ENCODE peak calls at places on chromosome 21, in seven cellular contexts. W, M, X, Q, H, U and O are unnamed samples.
A peak's percentile ranks its signal among the peaks of the same experiment; 100 is the strongest.

GRCh38 chr21:16426936-16427335 is 697.2 kb downstream of the USP25 start:
- DNase-seq in W (no peak), M (no peak), X (no peak), Q (no peak), H (no peak), U (no peak), O (no peak)

GRCh38 chr21:45300786-45301520 is 13.3 kb upstream of the POFUT2 start:
- DNase-seq in W (no peak), M (no peak), X (no peak), Q (no peak), H (no peak), U (no peak), O (no peak)

GRCh38 chr21:40752125-40752524 is 94.8 kb downstream of the DSCAM start:
- DNase-seq in W (peak; percentile 44), M (no peak), X (no peak), Q (no peak), H (no peak), U (no peak), O (no peak)

GRCh38 chr21:46127239-46128105 is 27.9 kb downstream of the FTCD start:
- DNase-seq in W (no peak), M (peak; percentile 12), X (no peak), Q (peak; percentile 23), H (no peak), U (no peak), O (no peak)

GRCh38 chr21:35294231-35294898 is 245.3 kb upstream of the RUNX1 start:
- DNase-seq in W (peak; percentile 33), M (no peak), X (no peak), Q (no peak), H (no peak), U (no peak), O (no peak)

GRCh38 chr21:44836666-44837471 is 19.0 kb upstream of the SUMO3 start:
- DNase-seq in W (no peak), M (peak; percentile 68), X (peak; percentile 32), Q (peak; percentile 39), H (no peak), U (no peak), O (no peak)

GRCh38 chr21:37210017-37210593 is 57.0 kb downstream of the VPS26C start:
- DNase-seq in W (no peak), M (no peak), X (no peak), Q (no peak), H (no peak), U (peak; percentile 89), O (no peak)

GRCh38 chr21:38987551-38988210 is 182.0 kb downstream of the ETS2 start:
- DNase-seq in W (no peak), M (no peak), X (no peak), Q (no peak), H (no peak), U (no peak), O (no peak)

GRCh38 chr21:42039470-42039901 is 29.3 kb upstream of the ZBTB21 start:
- DNase-seq in W (peak; percentile 50), M (peak; percentile 86), X (peak; percentile 34), Q (peak; percentile 90), H (no peak), U (no peak), O (no peak)

GRCh38 chr21:15250384-15250783 is 185.6 kb upstream of the NRIP1 start:
- DNase-seq in W (no peak), M (no peak), X (peak; percentile 53), Q (peak; percentile 76), H (no peak), U (no peak), O (no peak)

GRCh38 chr21:33491373-33492102 is at the start of gene DNAJC28:
- DNase-seq in W (peak; percentile 98), M (peak; percentile 92), X (peak; percentile 84), Q (peak; percentile 86), H (peak; percentile 76), U (peak; percentile 81), O (peak; percentile 96)

GRCh38 chr21:45556645-45557601 is 14.7 kb upstream of the SLC19A1 start:
- DNase-seq in W (no peak), M (peak; percentile 21), X (no peak), Q (peak; percentile 47), H (no peak), U (no peak), O (no peak)

GRCh38 chr21:45328198-45329087 is 40.7 kb upstream of the POFUT2 start:
- DNase-seq in W (no peak), M (no peak), X (no peak), Q (no peak), H (no peak), U (no peak), O (no peak)

GRCh38 chr21:29152936-29153335 is 22.5 kb downstream of the MAP3K7CL start:
- DNase-seq in W (no peak), M (no peak), X (no peak), Q (peak; percentile 51), H (no peak), U (no peak), O (no peak)

GRCh38 chr21:41678944-41679343 is 87.9 kb downstream of the RIPK4 start:
- DNase-seq in W (peak; percentile 100), M (peak; percentile 89), X (peak; percentile 68), Q (peak; percentile 97), H (peak; percentile 92), U (no peak), O (no peak)

GRCh38 chr21:34630536-34631143 is 15.7 kb upstream of the RCAN1 start:
- DNase-seq in W (peak; percentile 62), M (peak; percentile 23), X (peak; percentile 45), Q (peak; percentile 67), H (peak; percentile 32), U (peak; percentile 38), O (peak; percentile 55)

GRCh38 chr21:41861255-41861654 is 17.9 kb downstream of the PRDM15 start:
- DNase-seq in W (no peak), M (no peak), X (no peak), Q (no peak), H (no peak), U (no peak), O (no peak)

GRCh38 chr21:46377789-46378188 is 53.8 kb downstream of the PCNT start:
- DNase-seq in W (no peak), M (no peak), X (no peak), Q (no peak), H (no peak), U (no peak), O (no peak)

GRCh38 chr21:40577285-40578043 is 269.5 kb downstream of the DSCAM start:
- DNase-seq in W (no peak), M (no peak), X (no peak), Q (no peak), H (no peak), U (no peak), O (no peak)

GRCh38 chr21:45995686-45996179 is 14.2 kb downstream of the COL6A1 start:
- DNase-seq in W (no peak), M (no peak), X (no peak), Q (peak; percentile 59), H (no peak), U (no peak), O (no peak)

GRCh38 chr21:41610042-41610839 is 102.3 kb upstream of the TMPRSS2 start:
- DNase-seq in W (peak; percentile 82), M (peak; percentile 43), X (no peak), Q (peak; percentile 73), H (no peak), U (no peak), O (no peak)

GRCh38 chr21:16124397-16125130 is 394.8 kb downstream of the USP25 start:
- DNase-seq in W (no peak), M (peak; percentile 18), X (peak; percentile 95), Q (peak; percentile 95), H (peak; percentile 59), U (no peak), O (no peak)

GRCh38 chr21:41767606-41768370 is 936 bp upstream of the RIPK4 start:
- DNase-seq in W (peak; percentile 92), M (no peak), X (no peak), Q (no peak), H (no peak), U (no peak), O (no peak)

GRCh38 chr21:45333583-45334121 is 46.0 kb upstream of the POFUT2 start:
- DNase-seq in W (no peak), M (no peak), X (no peak), Q (no peak), H (no peak), U (no peak), O (no peak)

GRCh38 chr21:36949171-36950141 is 17.0 kb downstream of the HLCS start:
- DNase-seq in W (no peak), M (no peak), X (no peak), Q (peak; percentile 3), H (no peak), U (no peak), O (no peak)

GRCh38 chr21:42056996-42057689 is 14.0 kb upstream of the UMODL1 start:
- DNase-seq in W (peak; percentile 95), M (no peak), X (peak; percentile 68), Q (peak; percentile 36), H (no peak), U (no peak), O (no peak)

GRCh38 chr21:45408811-45409261 is 3.9 kb downstream of the COL18A1 start:
- DNase-seq in W (no peak), M (peak; percentile 18), X (no peak), Q (no peak), H (no peak), U (no peak), O (no peak)

GRCh38 chr21:23217597-23217996 is 2219.4 kb downstream of the NCAM2 start:
- DNase-seq in W (peak; percentile 5), M (no peak), X (no peak), Q (no peak), H (no peak), U (no peak), O (no peak)

GRCh38 chr21:38250991-38251418 is 5.8 kb upstream of the KCNJ15 start:
- DNase-seq in W (peak; percentile 87), M (no peak), X (no peak), Q (no peak), H (no peak), U (no peak), O (no peak)

GRCh38 chr21:25964009-25964408 is 206.6 kb downstream of the APP start:
- DNase-seq in W (peak; percentile 21), M (peak; percentile 51), X (peak; percentile 81), Q (peak; percentile 79), H (no peak), U (no peak), O (no peak)

GRCh38 chr21:41894511-41894910 is 15.4 kb upstream of the PRDM15 start:
- DNase-seq in W (no peak), M (no peak), X (no peak), Q (no peak), H (no peak), U (no peak), O (no peak)

GRCh38 chr21:26097475-26097874 is 73.1 kb downstream of the APP start:
- DNase-seq in W (no peak), M (no peak), X (no peak), Q (no peak), H (no peak), U (no peak), O (no peak)

GRCh38 chr21:43609501-43610340 is 49.6 kb downstream of the HSF2BP start:
- DNase-seq in W (peak; percentile 94), M (no peak), X (peak; percentile 45), Q (peak; percentile 69), H (no peak), U (no peak), O (no peak)

GRCh38 chr21:45404726-45405270 is at the start of gene COL18A1:
- DNase-seq in W (peak; percentile 78), M (peak; percentile 55), X (peak; percentile 15), Q (peak; percentile 26), H (no peak), U (no peak), O (no peak)

GRCh38 chr21:44370027-44370735 is 16.8 kb downstream of the TRPM2 start:
- DNase-seq in W (peak; percentile 65), M (peak; percentile 96), X (peak; percentile 9), Q (peak; percentile 73), H (peak; percentile 29), U (no peak), O (peak; percentile 15)

GRCh38 chr21:39386194-39386593 is 37.3 kb upstream of the HMGN1 start:
- DNase-seq in W (peak; percentile 84), M (peak; percentile 74), X (no peak), Q (peak; percentile 51), H (no peak), U (no peak), O (no peak)

GRCh38 chr21:29056538-29057050 is 16.9 kb downstream of the CCT8 start:
- DNase-seq in W (no peak), M (no peak), X (peak; percentile 55), Q (no peak), H (no peak), U (no peak), O (no peak)